ENCODE peak calls at places on chromosomes 12 and 14, in seven cellular contexts. Y is heart right ventricle, L is progenitor cell of endocrine pancreas, U is cardiac muscle cell, S is breast epithelium, P is BE2C, I is activated B cell treated with CpG ODN at 0.5 μM for 24 hours. W is an unnamed sample.

GRCh38 chr12:49515266-49515665 is 23.6 kb upstream of the KCNH3 start:
- DNase-seq in Y (no peak), L (no peak), U (peak), S (no peak), P (no peak), I (no peak), W (no peak)

GRCh38 chr12:123891516-123892179 is 81.0 kb downstream of the CCDC92 start:
- DNase-seq in Y (no peak), L (no peak), U (no peak), S (no peak), P (no peak), I (no peak), W (no peak)

GRCh38 chr12:54173066-54173726 is 15.6 kb downstream of the SMUG1 start:
- DNase-seq in Y (no peak), L (no peak), U (peak), S (no peak), P (peak), I (no peak), W (no peak)

GRCh38 chr14:104685216-104685997 is 4.0 kb upstream of the INF2 start:
- DNase-seq in Y (no peak), L (no peak), U (no peak), S (no peak), P (no peak), I (no peak), W (no peak)

GRCh38 chr14:57085043-57085442 is 183.7 kb downstream of the EXOC5 start:
- DNase-seq in Y (no peak), L (no peak), U (no peak), S (no peak), P (no peak), I (no peak), W (no peak)

GRCh38 chr14:56742391-56742790 is 67.9 kb downstream of the OTX2 start:
- DNase-seq in Y (no peak), L (no peak), U (no peak), S (no peak), P (no peak), I (no peak), W (no peak)

GRCh38 chr12:132105467-132105866 is 38.7 kb downstream of the DDX51 start:
- DNase-seq in Y (no peak), L (no peak), U (no peak), S (no peak), P (no peak), I (no peak), W (no peak)

GRCh38 chr14:104436047-104436531 is 143.5 kb upstream of the C14orf180 start:
- DNase-seq in Y (peak), L (no peak), U (peak), S (no peak), P (peak), I (no peak), W (peak)

GRCh38 chr14:105314287-105315185 is at the start of gene PACS2:
- DNase-seq in Y (peak), L (peak), U (peak), S (peak), P (peak), I (peak), W (peak)

GRCh38 chr14:85907536-85907935 is 377.6 kb downstream of the FLRT2 start:
- DNase-seq in Y (no peak), L (no peak), U (no peak), S (no peak), P (no peak), I (no peak), W (no peak)

GRCh38 chr12:111893287-111893686 is 51.3 kb downstream of the MAPKAPK5 start:
- DNase-seq in Y (no peak), L (no peak), U (no peak), S (no peak), P (no peak), I (no peak), W (no peak)

GRCh38 chr12:43655586-43655985 is 103.0 kb downstream of the PUS7L start:
- DNase-seq in Y (no peak), L (no peak), U (peak), S (no peak), P (no peak), I (no peak), W (no peak)

GRCh38 chr12:122743895-122744525 is 8.6 kb upstream of the DENR start:
- DNase-seq in Y (no peak), L (no peak), U (no peak), S (no peak), P (no peak), I (no peak), W (peak)

GRCh38 chr14:36068777-36069534 is 107.6 kb downstream of the PTCSC3 start:
- DNase-seq in Y (no peak), L (no peak), U (peak), S (no peak), P (no peak), I (no peak), W (no peak)

GRCh38 chr14:53338192-53338591 is 185.1 kb upstream of the DDHD1 start:
- DNase-seq in Y (no peak), L (no peak), U (peak), S (no peak), P (no peak), I (no peak), W (no peak)

GRCh38 chr12:48795550-48796455 is 6.9 kb upstream of the ADCY6 start:
- DNase-seq in Y (peak), L (peak), U (peak), S (peak), P (peak), I (peak), W (no peak)

GRCh38 chr12:54134850-54135249 is 53.9 kb downstream of the SMUG1 start:
- DNase-seq in Y (no peak), L (no peak), U (no peak), S (no peak), P (peak), I (no peak), W (no peak)

GRCh38 chr14:68377459-68377858 is 415.4 kb downstream of the ZFP36L1 start:
- DNase-seq in Y (peak), L (no peak), U (peak), S (peak), P (no peak), I (no peak), W (peak)

GRCh38 chr12:1272132-1272531 is 281.1 kb downstream of the ERC1 start:
- DNase-seq in Y (no peak), L (no peak), U (no peak), S (no peak), P (no peak), I (no peak), W (no peak)

GRCh38 chr14:20560961-20561360 is at the start of gene RNASE9:
- DNase-seq in Y (no peak), L (no peak), U (no peak), S (no peak), P (no peak), I (no peak), W (no peak)

GRCh38 chr14:73725116-73726024 is 11.2 kb upstream of the PNMA1 start:
- DNase-seq in Y (no peak), L (no peak), U (peak), S (no peak), P (peak), I (no peak), W (no peak)

GRCh38 chr14:24392327-24393098 is 6.3 kb upstream of the NYNRIN start:
- DNase-seq in Y (no peak), L (no peak), U (peak), S (no peak), P (no peak), I (no peak), W (no peak)

GRCh38 chr12:132604108-132605054 is 6.0 kb downstream of the LRCOL1 start:
- DNase-seq in Y (peak), L (no peak), U (peak), S (no peak), P (peak), I (no peak), W (no peak)

GRCh38 chr14:72868500-72868899 is 25.4 kb downstream of the DPF3 start:
- DNase-seq in Y (no peak), L (no peak), U (no peak), S (no peak), P (no peak), I (no peak), W (no peak)

GRCh38 chr12:132354982-132355680 is 25.7 kb upstream of the GALNT9 start:
- DNase-seq in Y (no peak), L (no peak), U (no peak), S (no peak), P (no peak), I (no peak), W (no peak)

GRCh38 chr12:104873374-104873773 is 84.7 kb downstream of the SLC41A2 start:
- DNase-seq in Y (no peak), L (no peak), U (peak), S (no peak), P (no peak), I (no peak), W (no peak)

GRCh38 chr14:35438910-35439713 is 34.6 kb upstream of the NFKBIA start:
- DNase-seq in Y (no peak), L (no peak), U (peak), S (no peak), P (no peak), I (no peak), W (no peak)

GRCh38 chr14:105877645-105878044 is 351.3 kb downstream of the TMEM121 start:
- DNase-seq in Y (no peak), L (no peak), U (no peak), S (no peak), P (no peak), I (no peak), W (no peak)

GRCh38 chr12:54725233-54725843 is 77.2 kb upstream of the DCD start:
- DNase-seq in Y (no peak), L (no peak), U (peak), S (no peak), P (no peak), I (no peak), W (no peak)

GRCh38 chr12:54560374-54560858 is 11.0 kb downstream of the PDE1B start:
- DNase-seq in Y (peak), L (peak), U (peak), S (peak), P (peak), I (peak), W (peak)

GRCh38 chr14:79101388-79101787 is 931.2 kb downstream of the NRXN3 start:
- DNase-seq in Y (no peak), L (no peak), U (no peak), S (no peak), P (no peak), I (no peak), W (no peak)

GRCh38 chr12:124979568-124979967 is 9.4 kb downstream of the DHX37 start:
- DNase-seq in Y (no peak), L (no peak), U (no peak), S (no peak), P (no peak), I (no peak), W (no peak)

GRCh38 chr14:33711761-33712160 is 239.1 kb downstream of the EGLN3 start:
- DNase-seq in Y (no peak), L (no peak), U (no peak), S (no peak), P (no peak), I (no peak), W (no peak)

GRCh38 chr14:22835505-22835904 is 880 bp upstream of the MMP14 start:
- DNase-seq in Y (no peak), L (no peak), U (no peak), S (no peak), P (no peak), I (no peak), W (no peak)

GRCh38 chr14:22838631-22839041 is 2.3 kb downstream of the MMP14 start:
- DNase-seq in Y (peak), L (no peak), U (peak), S (no peak), P (no peak), I (no peak), W (no peak)

GRCh38 chr14:22836301-22837058 is at the start of gene MMP14:
- DNase-seq in Y (peak), L (peak), U (peak), S (peak), P (no peak), I (no peak), W (no peak)

GRCh38 chr14:22837750-22838538 is 1.6 kb downstream of the MMP14 start:
- DNase-seq in Y (peak), L (no peak), U (peak), S (no peak), P (no peak), I (no peak), W (no peak)

DNA sequence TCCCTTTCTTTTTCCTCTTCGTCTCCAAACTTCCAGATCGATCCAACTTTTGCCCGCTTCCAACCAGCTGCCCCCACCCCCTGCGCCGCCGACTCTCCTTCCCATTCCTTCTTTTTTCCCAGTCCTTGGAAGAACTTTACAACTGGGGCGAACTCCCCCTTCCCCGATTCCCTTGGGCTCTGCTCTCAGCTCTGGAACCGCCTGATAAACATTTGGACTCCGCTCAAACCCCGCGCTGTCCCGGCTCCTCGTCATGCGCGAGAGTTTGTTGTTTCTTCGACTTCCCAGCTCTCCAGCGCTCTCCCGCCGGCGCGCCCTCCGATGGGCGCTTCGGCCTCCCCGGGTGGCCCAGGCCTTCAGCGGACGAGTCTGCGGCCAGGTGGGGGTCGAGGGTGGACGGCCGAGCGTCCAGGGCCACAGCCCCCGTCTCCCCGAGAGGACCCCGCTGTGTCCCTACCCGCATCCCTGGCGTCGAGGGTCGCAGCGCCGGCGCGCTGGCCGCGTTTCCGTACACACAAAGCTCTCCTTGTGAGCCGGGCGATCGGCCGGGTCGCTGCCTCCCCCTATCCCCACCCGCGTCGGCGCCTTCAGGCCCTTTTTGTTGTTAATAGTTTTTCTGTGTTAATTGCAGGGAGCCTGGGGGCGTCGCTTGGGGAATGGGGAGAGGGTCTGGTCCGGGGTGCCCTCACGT is 819 bp downstream of the MMP14 start:
- DNase-seq in Y (peak), L (peak), U (peak), S (no peak), P (no peak), I (peak), W (no peak)
- TF ChIP-seq CTCF in Y (no peak), L (no peak), U (peak), S (no peak), P (no peak), I (no peak), W (no peak)

DNA sequence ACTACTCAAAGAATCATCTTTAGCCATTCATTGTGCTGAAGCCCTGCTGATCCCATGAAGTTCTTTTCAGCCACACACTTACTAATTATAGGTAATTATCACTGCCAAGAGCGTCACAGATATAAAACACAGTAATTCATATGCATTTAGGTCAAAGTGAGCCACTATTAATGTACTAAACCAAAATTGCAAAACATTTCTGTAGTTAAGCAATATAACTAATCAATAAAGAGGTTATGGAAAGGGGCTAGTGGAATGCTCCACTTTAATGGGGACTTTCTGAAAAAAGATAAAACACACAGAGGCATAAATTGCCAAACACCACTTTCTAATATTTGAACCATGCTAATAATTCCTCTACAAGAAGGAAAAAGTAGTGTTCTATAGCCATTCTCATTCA is 6.8 kb upstream of the CEP128 start:
- DNase-seq in Y (no peak), L (no peak), U (no peak), S (no peak), P (no peak), I (no peak), W (no peak)
- TF ChIP-seq CTCF in Y (no peak), L (no peak), U (no peak), S (no peak), P (no peak), I (no peak), W (no peak)

DNA sequence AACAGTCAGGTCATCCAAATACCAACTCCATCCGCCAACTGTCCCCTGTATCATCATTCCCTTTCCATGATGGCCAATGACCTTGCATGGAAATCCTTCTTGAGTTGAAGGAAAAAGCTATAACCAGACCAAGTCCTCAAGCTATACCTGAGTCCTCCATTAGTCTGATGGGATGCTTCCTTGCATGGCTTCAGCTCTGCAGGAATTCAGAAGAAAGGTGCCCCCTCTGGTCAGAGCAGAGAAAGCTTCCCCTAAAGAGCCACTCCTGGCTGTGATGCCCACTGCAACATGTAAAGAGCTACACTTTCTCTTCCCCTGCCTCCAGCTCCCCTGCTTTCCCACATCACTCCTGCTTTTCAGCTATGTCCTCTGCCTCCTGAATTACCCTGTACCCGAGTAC is 43.1 kb upstream of the FKBP4 start:
- DNase-seq in Y (no peak), L (no peak), U (no peak), S (no peak), P (no peak), I (no peak), W (no peak)
- TF ChIP-seq CTCF in Y (no peak), L (no peak), U (no peak), S (no peak), P (peak), I (no peak), W (no peak)

GRCh38 chr12:77578471-77579262 is 252.0 kb upstream of the NAV3 start:
- DNase-seq in Y (no peak), L (no peak), U (no peak), S (no peak), P (no peak), I (no peak), W (no peak)
- TF ChIP-seq CTCF in Y (no peak), L (no peak), U (no peak), S (no peak), P (no peak), I (no peak), W (no peak)

DNA sequence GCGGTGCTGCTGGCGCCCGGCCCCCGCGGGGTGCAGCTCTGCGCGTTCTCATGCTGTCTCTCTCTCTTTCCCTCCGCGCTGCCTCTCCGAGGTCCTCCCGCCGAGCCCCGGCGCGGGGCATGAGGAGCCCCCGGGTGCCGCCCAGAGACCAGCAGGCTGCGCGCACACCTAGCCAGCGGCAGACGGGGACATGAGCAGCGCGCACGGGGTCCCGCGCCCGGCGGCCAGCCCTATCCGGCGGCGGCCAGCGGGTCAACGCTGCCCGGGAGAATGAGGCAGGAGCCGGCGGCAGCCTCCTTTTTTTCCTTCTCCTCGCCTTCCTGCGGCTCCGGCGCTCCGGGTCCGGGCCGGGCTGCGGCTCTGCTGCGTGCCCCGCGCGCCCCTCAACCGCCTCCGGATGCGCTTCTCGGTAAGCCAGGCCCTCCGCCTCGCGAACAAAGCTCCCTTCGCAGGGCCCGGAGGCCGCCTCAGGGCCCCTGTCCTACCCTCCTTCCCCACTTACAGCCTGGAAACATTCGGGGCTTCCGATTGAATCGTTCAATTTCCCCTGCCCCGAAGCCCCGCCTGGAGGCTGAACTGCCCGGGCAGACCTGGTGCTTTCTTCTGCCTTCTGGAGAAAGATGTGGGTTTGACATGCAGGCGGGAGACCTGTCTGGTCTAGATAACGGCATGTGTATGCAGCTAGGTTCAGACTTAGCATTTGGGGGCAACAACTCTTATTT is at the start of gene TUNAR:
- DNase-seq in Y (no peak), L (peak), U (no peak), S (no peak), P (no peak), I (no peak), W (no peak)
- TF ChIP-seq CTCF in Y (no peak), L (peak), U (no peak), S (no peak), P (no peak), I (no peak), W (no peak)

GRCh38 chr14:38127356-38127755 is 80.3 kb upstream of the SSTR1 start:
- DNase-seq in Y (no peak), L (no peak), U (no peak), S (no peak), P (no peak), I (no peak), W (no peak)

GRCh38 chr14:38129705-38130104 is 78.0 kb upstream of the SSTR1 start:
- DNase-seq in Y (no peak), L (no peak), U (no peak), S (no peak), P (no peak), I (no peak), W (no peak)

GRCh38 chr14:38128640-38129039 is 79.1 kb upstream of the SSTR1 start:
- DNase-seq in Y (no peak), L (no peak), U (no peak), S (no peak), P (no peak), I (no peak), W (no peak)

GRCh38 chr14:38129192-38129591 is 78.5 kb upstream of the SSTR1 start:
- DNase-seq in Y (no peak), L (no peak), U (no peak), S (no peak), P (no peak), I (no peak), W (no peak)

GRCh38 chr14:38127784-38128183 is 79.9 kb upstream of the SSTR1 start:
- DNase-seq in Y (no peak), L (no peak), U (peak), S (no peak), P (no peak), I (no peak), W (no peak)
- TF ChIP-seq CTCF in Y (no peak), L (no peak), U (no peak), S (no peak), P (no peak), I (no peak), W (no peak)

W was measured in CD14-positive monocyte.